ENCODE peak calls at places on chromosome 22, in five cellular contexts. Y is prostate gland, E is Peyer's patch, G is RWPE1, O is foreskin keratinocyte. I is an unnamed sample.

GRCh38 chr22:29870574-29870973 is 12.4 kb upstream of the MTMR3 start:
- DNase-seq in Y (no peak), E (no peak), G (peak; percentile 41), O (peak; percentile 86), I (no peak)

GRCh38 chr22:41469218-41469851 is 418 bp downstream of the ACO2 start:
- DNase-seq in Y (no peak), E (no peak), G (no peak), O (no peak), I (no peak)

GRCh38 chr22:29695129-29695926 is 24.5 kb upstream of the CABP7 start:
- DNase-seq in Y (peak; percentile 81), E (no peak), G (no peak), O (peak; percentile 51), I (no peak)

GRCh38 chr22:42889290-42889689 is 32.2 kb upstream of the ARFGAP3 start:
- DNase-seq in Y (no peak), E (no peak), G (no peak), O (no peak), I (no peak)

GRCh38 chr22:42171946-42172345 is 41.3 kb upstream of the CYP2D6 start:
- DNase-seq in Y (no peak), E (no peak), G (no peak), O (no peak), I (no peak)

GRCh38 chr22:17795143-17795542 is 20.9 kb upstream of the BID start:
- DNase-seq in Y (no peak), E (no peak), G (no peak), O (no peak), I (no peak)

GRCh38 chr22:39185601-39186012 is 33.1 kb upstream of the CBX7 start:
- DNase-seq in Y (peak; percentile 20), E (peak; percentile 50), G (no peak), O (no peak), I (no peak)

GRCh38 chr22:38758276-38758945 is 2.6 kb upstream of the SUN2 start:
- DNase-seq in Y (no peak), E (no peak), G (no peak), O (no peak), I (no peak)

GRCh38 chr22:17694193-17694592 is 55.6 kb downstream of the BCL2L13 start:
- DNase-seq in Y (no peak), E (no peak), G (no peak), O (no peak), I (no peak)

GRCh38 chr22:48721394-48721666 is 1106.3 kb downstream of the BRD1 start:
- DNase-seq in Y (peak; percentile 67), E (no peak), G (no peak), O (no peak), I (no peak)

GRCh38 chr22:21937821-21938070 is 14.9 kb downstream of the PPM1F start:
- DNase-seq in Y (no peak), E (no peak), G (no peak), O (peak; percentile 86), I (no peak)

GRCh38 chr22:23263651-23264555 is 83.6 kb downstream of the BCR start:
- DNase-seq in Y (no peak), E (no peak), G (no peak), O (no peak), I (no peak)

GRCh38 chr22:28817919-28818859 is 17.8 kb upstream of the XBP1 start:
- DNase-seq in Y (peak; percentile 94), E (no peak), G (no peak), O (no peak), I (no peak)

GRCh38 chr22:32804823-32805585 is 3.5 kb downstream of the TIMP3 start:
- DNase-seq in Y (no peak), E (no peak), G (no peak), O (no peak), I (no peak)
- H3K27ac ChIP-seq in Y (peak overlapping the region; percentile 40), E (peak overlapping the region; percentile 79), G (peak overlapping the region; percentile 90), O (no peak overlapping the region), I (peak overlapping the region; percentile 47)

DNA sequence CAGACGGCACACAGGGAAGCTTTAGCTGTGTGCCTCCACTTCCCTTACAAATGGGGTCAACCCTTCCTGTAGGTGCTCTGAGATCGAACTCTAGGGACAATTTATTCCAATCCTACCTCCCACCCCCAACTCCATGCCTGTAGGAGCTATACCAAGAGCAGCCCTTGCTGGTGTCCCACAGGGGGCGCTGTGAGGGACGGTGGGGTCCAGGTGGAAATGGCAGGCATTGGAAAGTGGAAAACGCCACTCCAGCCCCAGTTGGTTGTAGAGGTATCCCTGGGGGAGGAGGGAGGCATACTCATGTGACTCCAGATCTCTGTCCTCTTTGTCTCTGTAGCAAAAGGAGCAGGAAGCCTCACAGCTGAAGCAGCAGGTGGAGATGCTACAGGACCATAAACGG is 161.3 kb downstream of the MYO18B start:
- DNase-seq in Y (no peak), E (no peak), G (no peak), O (no peak), I (no peak)
- TF ChIP-seq CTCF in Y (no peak), E (no peak), G (no peak), O (peak; percentile 13), I (no peak)

GRCh38 chr22:33674357-33674756 is 245.9 kb downstream of the LARGE1 start:
- DNase-seq in Y (no peak), E (no peak), G (no peak), O (peak; percentile 24), I (no peak)
- H3K27ac ChIP-seq in Y (no peak overlapping the region), E (no peak overlapping the region), G (no peak overlapping the region), O (no peak overlapping the region), I (no peak overlapping the region)

GRCh38 chr22:37148742-37149665 is 712 bp downstream of the IL2RB start:
- DNase-seq in Y (no peak), E (no peak), G (no peak), O (no peak), I (no peak)

GRCh38 chr22:37153901-37154300 is 4.2 kb upstream of the IL2RB start:
- DNase-seq in Y (no peak), E (no peak), G (no peak), O (no peak), I (no peak)

GRCh38 chr22:37147186-37147990 is 2.3 kb downstream of the IL2RB start:
- DNase-seq in Y (no peak), E (no peak), G (no peak), O (no peak), I (no peak)

GRCh38 chr22:37148031-37148651 is 1.6 kb downstream of the IL2RB start:
- DNase-seq in Y (no peak), E (no peak), G (no peak), O (no peak), I (no peak)

DNA sequence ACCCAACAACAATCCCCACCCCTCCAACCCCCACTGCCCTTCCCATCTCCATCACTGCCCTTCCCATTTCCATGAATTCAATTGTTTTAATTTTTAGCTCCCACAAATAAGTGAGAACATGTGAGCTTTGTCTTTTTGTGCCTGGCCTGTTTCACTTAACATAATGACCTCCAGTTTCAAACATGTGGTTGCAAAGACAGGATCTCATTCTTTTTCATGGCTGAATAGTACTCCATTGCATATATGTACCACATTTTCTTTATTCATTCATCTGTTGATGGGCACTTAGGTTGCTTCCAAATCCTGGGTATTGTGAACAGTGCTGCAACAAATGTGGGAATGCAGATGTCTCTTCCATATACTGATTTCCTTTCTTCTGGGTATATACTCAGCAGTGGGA is 985 bp upstream of the IL2RB start:
- DNase-seq in Y (no peak), E (no peak), G (no peak), O (no peak), I (no peak)
- TF ChIP-seq CTCF in Y (no peak), E (no peak), G (no peak), O (no peak), I (no peak)

GRCh38 chr22:44676441-44677298 is 25.3 kb upstream of the PRR5 start:
- DNase-seq in Y (no peak), E (peak; percentile 88), G (no peak), O (no peak), I (no peak)
- H3K27ac ChIP-seq in Y (no peak overlapping the region), E (peak overlapping the region; percentile 80), G (no peak overlapping the region), O (no peak overlapping the region), I (no peak overlapping the region)

GRCh38 chr22:46417268-46417580 is 81.7 kb downstream of the TRMU start:
- DNase-seq in Y (no peak), E (no peak), G (no peak), O (no peak), I (no peak)

GRCh38 chr22:46416537-46417267 is 81.2 kb downstream of the TRMU start:
- DNase-seq in Y (no peak), E (no peak), G (no peak), O (no peak), I (no peak)

GRCh38 chr22:46417769-46418168 is 82.3 kb downstream of the TRMU start:
- DNase-seq in Y (no peak), E (no peak), G (no peak), O (no peak), I (no peak)

GRCh38 chr22:46414704-46415103 is 79.2 kb downstream of the TRMU start:
- DNase-seq in Y (no peak), E (no peak), G (no peak), O (no peak), I (no peak)

GRCh38 chr22:46415816-46416536 is 80.5 kb downstream of the TRMU start:
- DNase-seq in Y (no peak), E (no peak), G (no peak), O (no peak), I (no peak)
- TF ChIP-seq CTCF in Y (no peak), E (no peak), G (no peak), O (no peak), I (no peak)

GRCh38 chr22:37303821-37304274 is 21.5 kb downstream of the CYTH4 start:
- DNase-seq in Y (no peak), E (no peak), G (peak; percentile 71), O (peak; percentile 79), I (peak; percentile 60)
- H3K27ac ChIP-seq in Y (no peak overlapping the region), E (peak overlapping the region; percentile 4), G (peak overlapping the region; percentile 97), O (no peak overlapping the region), I (peak overlapping the region; percentile 84)

GRCh38 chr22:26393929-26394328 is 35.1 kb upstream of the ASPHD2 start:
- DNase-seq in Y (no peak), E (no peak), G (no peak), O (no peak), I (no peak)
- TF ChIP-seq CTCF in Y (no peak), E (no peak), G (no peak), O (no peak), I (peak; percentile 4)

GRCh38 chr22:31491218-31491962 is 1.7 kb upstream of the EIF4ENIF1 start:
- DNase-seq in Y (no peak), E (no peak), G (no peak), O (no peak), I (no peak)

GRCh38 chr22:31488988-31489617 is 539 bp downstream of the EIF4ENIF1 start:
- DNase-seq in Y (peak; percentile 19), E (peak; percentile 62), G (no peak), O (no peak), I (no peak)

GRCh38 chr22:31490496-31490925 is 869 bp upstream of the EIF4ENIF1 start:
- DNase-seq in Y (peak; percentile 28), E (peak; percentile 47), G (peak; percentile 33), O (peak; percentile 63), I (peak; percentile 36)

GRCh38 chr22:31489632-31490495 is at the start of gene EIF4ENIF1:
- DNase-seq in Y (peak; percentile 82), E (peak; percentile 91), G (peak; percentile 75), O (peak; percentile 65), I (peak; percentile 45)

DNA sequence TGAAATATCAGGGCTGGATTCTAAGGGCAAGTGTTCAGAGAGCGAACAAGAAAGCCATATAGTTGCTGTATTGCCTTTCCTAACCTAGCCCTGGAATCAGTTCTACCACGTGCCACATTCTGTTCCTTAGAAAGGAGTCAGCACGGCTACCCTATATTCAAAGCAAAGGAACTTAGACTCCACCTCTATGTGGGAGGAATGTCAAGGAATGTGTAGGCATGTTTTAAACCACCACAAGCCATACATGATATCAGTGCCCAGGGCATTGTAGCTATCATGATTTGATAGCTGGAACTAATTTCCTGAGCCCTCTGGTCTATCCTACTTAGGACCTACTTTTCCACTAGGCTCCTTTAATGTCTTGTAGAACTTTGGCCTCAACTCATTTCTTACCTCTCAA is 2.5 kb upstream of the EIF4ENIF1 start:
- DNase-seq in Y (no peak), E (no peak), G (no peak), O (no peak), I (no peak)
- H3K27ac ChIP-seq in Y (no peak overlapping the region), E (no peak overlapping the region), G (peak overlapping the region; percentile 29), O (no peak overlapping the region), I (no peak overlapping the region)